ENCODE peak calls at places on chromosomes 12 and 14, in five cellular contexts. T, K, Y, U and X are unnamed samples.

GRCh38 chr14:47044841-47045240 is 393.3 kb upstream of the RPL10L start:
- DNase-seq in T (no peak), K (no peak), Y (no peak), U (no peak), X (no peak)

GRCh38 chr12:124191024-124191359 is 103.9 kb upstream of the RFLNA start:
- DNase-seq in T (peak), K (no peak), Y (peak), U (no peak), X (no peak)

GRCh38 chr14:98808494-98809407 is 463.2 kb downstream of the BCL11B start:
- DNase-seq in T (no peak), K (no peak), Y (no peak), U (no peak), X (no peak)

GRCh38 chr12:119082496-119082895 is 96.2 kb upstream of the HSPB8 start:
- DNase-seq in T (no peak), K (no peak), Y (no peak), U (no peak), X (no peak)

GRCh38 chr14:90627478-90627877 is 188.8 kb downstream of the TTC7B start:
- DNase-seq in T (no peak), K (no peak), Y (no peak), U (no peak), X (no peak)

GRCh38 chr12:321606-322326 is 59.1 kb upstream of the SLC6A13 start:
- DNase-seq in T (no peak), K (no peak), Y (no peak), U (no peak), X (no peak)

GRCh38 chr12:28569698-28570411 is 379.6 kb downstream of the CCDC91 start:
- DNase-seq in T (no peak), K (no peak), Y (no peak), U (peak), X (no peak)

GRCh38 chr12:27588786-27589185 is 64.8 kb downstream of the PPFIBP1 start:
- DNase-seq in T (no peak), K (no peak), Y (no peak), U (no peak), X (no peak)

GRCh38 chr12:19799886-19800602 is 360.8 kb downstream of the AEBP2 start:
- DNase-seq in T (no peak), K (no peak), Y (no peak), U (no peak), X (no peak)